ENCODE peak calls at places on chromosome 9, in ten cellular contexts. F is heart right ventricle, V is hepatocyte, L is GM06990, M is fibroblast of villous mesenchyme, A is glutamatergic neuron, C is fibroblast of pulmonary artery, Z is AG04449, I is cardiac muscle cell, J is epithelial cell of esophagus. W is an unnamed sample.

GRCh38 chr9:77750981-77751340 is 102.8 kb upstream of the GNA14 start:
- DNase-seq in F (no peak), V (no peak), L (no peak), M (no peak), A (no peak), C (no peak), Z (no peak), I (no peak), J (no peak), W (no peak)

GRCh38 chr9:87678650-87679355 is 47.1 kb upstream of the CTSL start:
- DNase-seq in F (no peak), V (peak; percentile 87), L (no peak), M (peak; percentile 80), A (peak; percentile 72), C (peak; percentile 85), Z (peak; percentile 40), I (peak; percentile 77), J (peak; percentile 72), W (peak; percentile 64)

GRCh38 chr9:88583901-88584596 is 49.1 kb downstream of the NXNL2 start:
- DNase-seq in F (no peak), V (no peak), L (no peak), M (peak; percentile 72), A (no peak), C (peak; percentile 55), Z (peak; percentile 21), I (no peak), J (peak; percentile 55), W (peak; percentile 93)

GRCh38 chr9:126703330-126704156 is 89.8 kb downstream of the LMX1B start:
- DNase-seq in F (no peak), V (peak; percentile 3), L (no peak), M (no peak), A (no peak), C (no peak), Z (no peak), I (no peak), J (no peak), W (no peak)

GRCh38 chr9:26811106-26811505 is 81.5 kb downstream of the CAAP1 start:
- DNase-seq in F (no peak), V (no peak), L (no peak), M (peak; percentile 4), A (no peak), C (peak; percentile 1), Z (no peak), I (no peak), J (no peak), W (no peak)

GRCh38 chr9:122131401-122131921 is 28.1 kb downstream of the NDUFA8 start:
- DNase-seq in F (peak; percentile 41), V (peak; percentile 64), L (no peak), M (no peak), A (peak; percentile 57), C (no peak), Z (no peak), I (peak; percentile 46), J (peak; percentile 34), W (no peak)

GRCh38 chr9:81574399-81574798 is 114.9 kb downstream of the TLE1 start:
- DNase-seq in F (no peak), V (no peak), L (no peak), M (peak; percentile 38), A (no peak), C (no peak), Z (peak; percentile 36), I (no peak), J (peak; percentile 15), W (peak; percentile 65)

GRCh38 chr9:124602204-124602603 is 95.0 kb upstream of the NR5A1 start:
- DNase-seq in F (no peak), V (peak; percentile 23), L (no peak), M (peak; percentile 80), A (no peak), C (no peak), Z (no peak), I (no peak), J (peak; percentile 91), W (no peak)

GRCh38 chr9:22203371-22204138 is 194.4 kb upstream of the CDKN2B start:
- DNase-seq in F (no peak), V (peak; percentile 28), L (no peak), M (peak; percentile 87), A (no peak), C (peak; percentile 53), Z (no peak), I (no peak), J (peak; percentile 48), W (no peak)

GRCh38 chr9:85527331-85528015 is 214.3 kb downstream of the AGTPBP1 start:
- DNase-seq in F (no peak), V (no peak), L (no peak), M (no peak), A (no peak), C (peak; percentile 63), Z (no peak), I (no peak), J (no peak), W (no peak)

GRCh38 chr9:36276840-36277239 is 18.6 kb upstream of the GNE start:
- DNase-seq in F (no peak), V (peak; percentile 43), L (no peak), M (peak; percentile 86), A (no peak), C (peak; percentile 79), Z (peak; percentile 42), I (peak; percentile 5), J (no peak), W (peak; percentile 79)

GRCh38 chr9:20408513-20408912 is 213.8 kb downstream of the MLLT3 start:
- DNase-seq in F (no peak), V (peak; percentile 11), L (no peak), M (peak; percentile 10), A (no peak), C (no peak), Z (no peak), I (no peak), J (no peak), W (no peak)

GRCh38 chr9:108416321-108416720 is 439.5 kb downstream of the ACTL7B start:
- DNase-seq in F (no peak), V (peak; percentile 19), L (no peak), M (no peak), A (no peak), C (peak; percentile 7), Z (no peak), I (no peak), J (peak; percentile 70), W (no peak)
- TF ChIP-seq CTCF in F (no peak), V (no peak), L (peak; percentile 10), M (no peak), A (no peak), C (no peak), Z (no peak), I (no peak), J (peak; percentile 37), W (peak; percentile 42)

GRCh38 chr9:120610975-120611689 is 31.2 kb upstream of the CDK5RAP2 start:
- DNase-seq in F (no peak), V (no peak), L (no peak), M (no peak), A (no peak), C (peak; percentile 13), Z (no peak), I (no peak), J (peak; percentile 84), W (no peak)
- TF ChIP-seq CTCF in F (peak; percentile 24), V (peak; percentile 16), L (peak; percentile 32), M (peak; percentile 36), A (peak; percentile 10), C (peak; percentile 36), Z (no peak), I (peak; percentile 23), J (peak; percentile 37), W (peak; percentile 66)

DNA sequence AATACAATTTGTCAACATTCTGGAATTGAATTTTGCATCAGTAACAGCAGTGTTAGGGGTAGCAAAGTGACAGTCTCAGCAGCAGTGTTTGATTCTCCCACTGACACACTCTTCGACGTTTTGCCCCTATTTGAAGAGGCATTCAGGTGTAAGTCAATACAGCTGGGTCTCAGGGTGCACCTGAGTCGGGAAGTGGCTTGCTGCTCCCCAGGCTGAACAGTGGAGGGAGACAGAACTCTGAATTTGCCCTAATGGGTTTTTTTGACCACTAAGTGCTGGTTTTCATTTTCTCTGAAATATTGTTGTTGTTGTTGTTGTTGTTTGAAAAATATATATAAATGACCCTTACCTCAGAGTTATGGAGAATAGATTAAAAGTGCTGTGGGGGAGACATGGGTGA is 223.2 kb downstream of the TLR4 start:
- DNase-seq in F (no peak), V (no peak), L (no peak), M (no peak), A (no peak), C (no peak), Z (no peak), I (no peak), J (peak; percentile 16), W (no peak)
- TF ChIP-seq CTCF in F (no peak), V (no peak), L (peak; percentile 67), M (no peak), A (no peak), C (no peak), Z (no peak), I (no peak), J (peak; percentile 55), W (no peak)

GRCh38 chr9:107636596-107637405 is 147.2 kb upstream of the KLF4 start:
- DNase-seq in F (no peak), V (no peak), L (no peak), M (peak; percentile 52), A (no peak), C (peak; percentile 31), Z (no peak), I (no peak), J (no peak), W (no peak)

GRCh38 chr9:107638922-107639321 is 149.4 kb upstream of the KLF4 start:
- DNase-seq in F (peak; percentile 54), V (peak; percentile 71), L (no peak), M (peak; percentile 80), A (no peak), C (peak; percentile 89), Z (peak; percentile 21), I (no peak), J (no peak), W (peak; percentile 2)

GRCh38 chr9:107639426-107639825 is 149.9 kb upstream of the KLF4 start:
- DNase-seq in F (no peak), V (no peak), L (no peak), M (no peak), A (no peak), C (no peak), Z (no peak), I (no peak), J (no peak), W (no peak)

GRCh38 chr9:107638496-107638895 is 148.9 kb upstream of the KLF4 start:
- DNase-seq in F (no peak), V (no peak), L (no peak), M (peak; percentile 42), A (no peak), C (no peak), Z (no peak), I (no peak), J (no peak), W (no peak)

GRCh38 chr9:107637421-107638420 is 148.2 kb upstream of the KLF4 start:
- DNase-seq in F (peak; percentile 89), V (peak; percentile 93), L (no peak), M (peak; percentile 98), A (peak; percentile 74), C (peak; percentile 100), Z (peak; percentile 81), I (peak; percentile 72), J (peak; percentile 74), W (peak; percentile 81)
- TF ChIP-seq CTCF in F (peak; percentile 41), V (no peak), L (no peak), M (peak; percentile 35), A (no peak), C (no peak), Z (peak; percentile 23), I (peak; percentile 37), J (no peak), W (no peak)

GRCh38 chr9:107020040-107020530 is 157.1 kb downstream of the ZNF462 start:
- DNase-seq in F (no peak), V (peak; percentile 22), L (no peak), M (peak; percentile 97), A (no peak), C (peak; percentile 93), Z (peak; percentile 87), I (peak; percentile 21), J (peak; percentile 78), W (peak; percentile 91)
- TF ChIP-seq CTCF in F (no peak), V (no peak), L (no peak), M (peak; percentile 20), A (no peak), C (no peak), Z (no peak), I (no peak), J (no peak), W (no peak)

W was measured in HFFc6.